ENCODE peak calls at places on chromosome 22, in five cellular contexts. B is body of pancreas, I is astrocyte of the cerebellum, A is kidney, Z is Panc1. W is an unnamed sample.

GRCh38 chr22:50146440-50147228 is 23.9 kb upstream of the PANX2 start:
- DNase-seq in B (peak; percentile 75), I (peak; percentile 39), A (peak; percentile 83), Z (no peak), W (no peak)

GRCh38 chr22:20399866-20400605 is 6.1 kb downstream of the ZNF74 start:
- DNase-seq in B (no peak), I (no peak), A (no peak), Z (no peak), W (no peak)

GRCh38 chr22:17665884-17666283 is 27.3 kb downstream of the BCL2L13 start:
- DNase-seq in B (no peak), I (no peak), A (no peak), Z (no peak), W (no peak)

GRCh38 chr22:39237276-39238123 is 7.3 kb downstream of the PDGFB start:
- DNase-seq in B (no peak), I (no peak), A (peak; percentile 49), Z (no peak), W (no peak)

GRCh38 chr22:29479417-29480261 is at the start of gene NEFH:
- DNase-seq in B (no peak), I (no peak), A (no peak), Z (no peak), W (no peak)

GRCh38 chr22:29712119-29712518 is 7.7 kb upstream of the CABP7 start:
- DNase-seq in B (no peak), I (no peak), A (no peak), Z (no peak), W (no peak)

GRCh38 chr22:19832476-19833108 is 22.1 kb downstream of the GNB1L start:
- DNase-seq in B (no peak), I (no peak), A (no peak), Z (no peak), W (peak; percentile 22)

GRCh38 chr22:47288640-47289039 is 526.2 kb downstream of the TBC1D22A start:
- DNase-seq in B (no peak), I (no peak), A (no peak), Z (no peak), W (no peak)

GRCh38 chr22:23763579-23764331 is 965 bp downstream of the C22orf15 start:
- DNase-seq in B (no peak), I (no peak), A (no peak), Z (no peak), W (no peak)

GRCh38 chr22:47369431-47370015 is 607.1 kb downstream of the TBC1D22A start:
- DNase-seq in B (no peak), I (no peak), A (no peak), Z (no peak), W (no peak)

GRCh38 chr22:31754813-31755212 is 994 bp downstream of the DEPDC5 start:
- DNase-seq in B (no peak), I (no peak), A (no peak), Z (no peak), W (no peak)
- H3K4me3 ChIP-seq in B (no peak overlapping the region), I (peak overlapping the region; percentile 62), A (peak overlapping the region; percentile 90), Z (peak overlapping the region; percentile 91), W (peak overlapping the region; percentile 96)

DNA sequence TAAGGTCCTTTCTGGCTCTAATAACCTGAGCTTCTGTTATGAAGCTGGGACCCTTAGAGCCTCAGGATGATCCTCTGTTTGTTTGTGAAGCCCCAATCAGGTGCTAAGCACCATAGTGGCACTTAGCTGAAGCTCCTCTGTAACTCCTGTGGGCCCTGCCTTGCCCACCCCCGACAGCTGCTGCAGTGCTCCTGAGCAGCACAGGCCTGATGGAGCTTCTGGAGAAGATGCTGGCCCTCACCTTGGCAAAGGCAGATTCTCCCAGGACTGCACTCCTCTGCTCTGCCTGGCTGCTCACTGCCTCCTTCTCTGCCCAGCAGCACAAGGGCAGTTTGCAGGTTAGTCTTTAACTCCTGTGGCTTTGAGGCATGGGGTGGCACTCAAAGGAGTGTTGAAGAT is 19.0 kb upstream of the CCDC134 start:
- DNase-seq in B (no peak), I (no peak), A (no peak), Z (no peak), W (no peak)
- H3K4me3 ChIP-seq in B (no peak overlapping the region), I (no peak overlapping the region), A (no peak overlapping the region), Z (no peak overlapping the region), W (peak overlapping the region; percentile 1)

GRCh38 chr22:32643246-32643645 is 158.3 kb upstream of the TIMP3 start:
- DNase-seq in B (no peak), I (no peak), A (no peak), Z (no peak), W (no peak)

GRCh38 chr22:32649515-32650200 is 151.8 kb upstream of the TIMP3 start:
- DNase-seq in B (no peak), I (no peak), A (no peak), Z (no peak), W (no peak)

GRCh38 chr22:32646476-32646875 is 155.0 kb upstream of the TIMP3 start:
- DNase-seq in B (no peak), I (no peak), A (no peak), Z (no peak), W (no peak)

GRCh38 chr22:32648486-32648885 is 153.0 kb upstream of the TIMP3 start:
- DNase-seq in B (no peak), I (no peak), A (no peak), Z (no peak), W (no peak)

GRCh38 chr22:32644252-32645100 is 157.0 kb upstream of the TIMP3 start:
- DNase-seq in B (peak; percentile 48), I (no peak), A (peak; percentile 90), Z (no peak), W (peak; percentile 60)
- H3K4me3 ChIP-seq in B (no peak overlapping the region), I (no peak overlapping the region), A (no peak overlapping the region), Z (no peak overlapping the region), W (peak overlapping the region; percentile 37)

GRCh38 chr22:35410663-35411034 is 10.7 kb downstream of the MCM5 start:
- DNase-seq in B (no peak), I (no peak), A (no peak), Z (no peak), W (no peak)

GRCh38 chr22:35411112-35411511 is 11.2 kb downstream of the MCM5 start:
- DNase-seq in B (no peak), I (no peak), A (no peak), Z (no peak), W (no peak)

GRCh38 chr22:35406443-35406842 is 6.5 kb downstream of the MCM5 start:
- DNase-seq in B (no peak), I (no peak), A (no peak), Z (no peak), W (no peak)

GRCh38 chr22:35407352-35407751 is 7.4 kb downstream of the MCM5 start:
- DNase-seq in B (no peak), I (no peak), A (no peak), Z (no peak), W (no peak)

DNA sequence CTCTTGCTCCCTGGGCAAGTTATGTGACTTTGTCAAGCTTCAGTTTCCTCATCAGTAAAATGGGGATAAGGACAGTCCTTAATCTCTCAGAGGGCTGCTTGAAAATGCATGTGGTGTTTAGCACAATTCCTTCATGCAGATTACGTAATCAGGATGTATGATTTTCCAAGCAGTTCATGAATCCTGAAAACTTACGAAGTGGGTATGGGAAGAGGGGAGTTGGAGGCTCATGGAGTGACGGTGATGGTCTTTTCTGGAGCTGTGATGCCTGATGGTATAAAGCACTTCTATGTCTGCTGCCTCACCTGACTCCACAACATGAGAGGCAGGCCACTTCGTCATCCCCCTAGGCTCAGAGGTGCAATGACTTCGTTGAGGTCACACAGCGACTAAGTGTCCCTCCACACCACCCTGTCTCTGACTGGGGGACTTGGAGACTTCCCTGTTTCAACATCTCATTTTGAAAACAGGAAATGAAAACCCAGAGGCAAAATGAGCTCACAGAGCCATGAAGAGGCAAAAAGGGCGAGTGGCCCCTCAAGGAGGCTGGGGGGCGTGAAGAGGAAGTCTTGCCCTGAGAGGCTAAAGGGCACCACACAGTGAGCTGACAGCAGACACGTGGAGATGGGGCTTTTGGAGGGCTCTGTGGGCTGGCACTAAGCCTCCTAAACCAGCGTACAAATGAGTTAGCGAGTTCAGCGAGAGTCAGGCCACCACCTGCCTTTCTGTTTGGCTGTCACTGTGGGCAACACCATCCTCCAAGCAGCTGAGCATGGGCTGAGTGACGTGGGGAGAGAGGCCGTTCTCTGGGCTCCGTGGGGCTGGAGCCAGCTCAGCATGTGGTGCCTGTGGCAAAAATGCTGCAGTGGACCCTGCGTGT is 10.1 kb downstream of the MCM5 start:
- DNase-seq in B (no peak), I (no peak), A (no peak), Z (no peak), W (no peak)
- H3K4me3 ChIP-seq in B (no peak overlapping the region), I (no peak overlapping the region), A (no peak overlapping the region), Z (no peak overlapping the region), W (no peak overlapping the region)

GRCh38 chr22:43015677-43016042 is 711 bp upstream of the PACSIN2 start:
- DNase-seq in B (no peak), I (no peak), A (no peak), Z (no peak), W (no peak)
- H3K4me3 ChIP-seq in B (peak overlapping the region; percentile 15), I (peak overlapping the region; percentile 80), A (peak overlapping the region; percentile 76), Z (peak overlapping the region; percentile 76), W (peak overlapping the region; percentile 66)